ENCODE peak calls at places on chromosomes 1 and 21, in five cellular contexts. G is NT2/D1, U is GM12878, S is HepG2, W is H1. A is an unnamed sample.

GRCh38 chr1:5910666-5911065 is 81.6 kb downstream of the NPHP4 start:
- DNase-seq in G (no peak), U (no peak), S (no peak), W (no peak), A (no peak)

GRCh38 chr1:147470079-147470478 is 71.2 kb upstream of the BCL9 start:
- DNase-seq in G (no peak), U (no peak), S (no peak), W (no peak), A (no peak)

GRCh38 chr21:17795084-17796036 is 23.8 kb downstream of the C21orf91 start:
- DNase-seq in G (no peak), U (no peak), S (no peak), W (no peak), A (no peak)

GRCh38 chr1:219782311-219782710 is 146.0 kb downstream of the SLC30A10 start:
- DNase-seq in G (no peak), U (no peak), S (no peak), W (no peak), A (no peak)

GRCh38 chr1:168688679-168689657 is 40.0 kb downstream of the DPT start:
- DNase-seq in G (no peak), U (no peak), S (peak), W (no peak), A (peak)

GRCh38 chr1:40389871-40390560 is 16.5 kb downstream of the SMAP2 start:
- DNase-seq in G (no peak), U (no peak), S (peak), W (no peak), A (no peak)

GRCh38 chr1:35499230-35499629 is 58.0 kb downstream of the KIAA0319L start:
- DNase-seq in G (no peak), U (no peak), S (no peak), W (no peak), A (no peak)

GRCh38 chr1:83931658-83932253 is 67.2 kb downstream of the TTLL7 start:
- DNase-seq in G (peak), U (no peak), S (peak), W (no peak), A (peak)

GRCh38 chr1:234154320-234155251 is 218.7 kb upstream of the COA6 start:
- DNase-seq in G (peak), U (peak), S (peak), W (peak), A (peak)

GRCh38 chr1:65147424-65148177 is 402 bp upstream of the AK4 start:
- DNase-seq in G (no peak), U (no peak), S (no peak), W (no peak), A (peak)

GRCh38 chr1:20069932-20070331 is at the start of gene PLA2G5:
- DNase-seq in G (no peak), U (no peak), S (no peak), W (no peak), A (no peak)

GRCh38 chr21:15379776-15380175 is 315.0 kb upstream of the NRIP1 start:
- DNase-seq in G (no peak), U (no peak), S (no peak), W (no peak), A (no peak)

GRCh38 chr1:151935154-151935553 is 25.8 kb upstream of the THEM4 start:
- DNase-seq in G (no peak), U (no peak), S (no peak), W (no peak), A (no peak)

GRCh38 chr1:171788696-171789095 is 7.2 kb downstream of the METTL13 start:
- DNase-seq in G (no peak), U (no peak), S (no peak), W (no peak), A (no peak)

GRCh38 chr1:203465943-203466342 is 9.7 kb upstream of the PRELP start:
- DNase-seq in G (no peak), U (no peak), S (no peak), W (no peak), A (no peak)

GRCh38 chr1:240055978-240056772 is 35.5 kb upstream of the FMN2 start:
- DNase-seq in G (no peak), U (no peak), S (no peak), W (no peak), A (no peak)

GRCh38 chr1:67599085-67599484 is 85.9 kb upstream of the GADD45A start:
- DNase-seq in G (no peak), U (no peak), S (no peak), W (no peak), A (no peak)

GRCh38 chr1:206705187-206705586 is 20.5 kb downstream of the MAPKAPK2 start:
- DNase-seq in G (no peak), U (no peak), S (no peak), W (no peak), A (no peak)

GRCh38 chr21:37375866-37376574 is 9.4 kb downstream of the DYRK1A start:
- DNase-seq in G (no peak), U (no peak), S (no peak), W (no peak), A (no peak)

GRCh38 chr1:30043731-30044408 is 679.5 kb downstream of the MATN1 start:
- DNase-seq in G (no peak), U (no peak), S (no peak), W (no peak), A (no peak)

GRCh38 chr1:223732993-223733798 is 20.9 kb downstream of the CAPN2 start:
- DNase-seq in G (no peak), U (no peak), S (peak), W (no peak), A (no peak)

GRCh38 chr1:181969902-181970301 is 91.6 kb downstream of the ZNF648 start:
- DNase-seq in G (peak), U (no peak), S (no peak), W (peak), A (no peak)

GRCh38 chr1:212743901-212744475 is 44.3 kb upstream of the BATF3 start:
- DNase-seq in G (no peak), U (no peak), S (no peak), W (no peak), A (no peak)

GRCh38 chr1:15476927-15477326 is 1.0 kb downstream of the CELA2B start:
- DNase-seq in G (no peak), U (no peak), S (no peak), W (no peak), A (no peak)

GRCh38 chr1:185170291-185170848 is 13.4 kb downstream of the SWT1 start:
- DNase-seq in G (peak), U (peak), S (peak), W (peak), A (peak)

GRCh38 chr1:183024352-183025337 is 1.4 kb downstream of the LAMC1 start:
- DNase-seq in G (peak), U (no peak), S (no peak), W (no peak), A (no peak)

GRCh38 chr1:244920911-244921310 is 56.6 kb upstream of the HNRNPU start:
- DNase-seq in G (no peak), U (no peak), S (no peak), W (no peak), A (no peak)

GRCh38 chr1:163085041-163085903 is 16.1 kb downstream of the RGS4 start:
- DNase-seq in G (no peak), U (no peak), S (no peak), W (no peak), A (no peak)

GRCh38 chr1:199272690-199273089 is 633.9 kb downstream of the PTPRC start:
- DNase-seq in G (no peak), U (peak), S (no peak), W (peak), A (no peak)

GRCh38 chr1:223760833-223761232 is 48.5 kb downstream of the CAPN2 start:
- DNase-seq in G (no peak), U (no peak), S (no peak), W (no peak), A (no peak)

GRCh38 chr1:243964915-243965314 is 86.2 kb upstream of the ZBTB18 start:
- DNase-seq in G (no peak), U (no peak), S (no peak), W (no peak), A (no peak)

GRCh38 chr1:83029916-83030315 is 969.0 kb downstream of the TTLL7 start:
- DNase-seq in G (no peak), U (no peak), S (no peak), W (no peak), A (no peak)

GRCh38 chr1:51750218-51750617 is 128.3 kb downstream of the NRDC start:
- DNase-seq in G (no peak), U (no peak), S (no peak), W (no peak), A (no peak)

GRCh38 chr1:222769968-222770620 is 33.1 kb downstream of the FAM177B start:
- DNase-seq in G (no peak), U (no peak), S (no peak), W (no peak), A (no peak)

DNA sequence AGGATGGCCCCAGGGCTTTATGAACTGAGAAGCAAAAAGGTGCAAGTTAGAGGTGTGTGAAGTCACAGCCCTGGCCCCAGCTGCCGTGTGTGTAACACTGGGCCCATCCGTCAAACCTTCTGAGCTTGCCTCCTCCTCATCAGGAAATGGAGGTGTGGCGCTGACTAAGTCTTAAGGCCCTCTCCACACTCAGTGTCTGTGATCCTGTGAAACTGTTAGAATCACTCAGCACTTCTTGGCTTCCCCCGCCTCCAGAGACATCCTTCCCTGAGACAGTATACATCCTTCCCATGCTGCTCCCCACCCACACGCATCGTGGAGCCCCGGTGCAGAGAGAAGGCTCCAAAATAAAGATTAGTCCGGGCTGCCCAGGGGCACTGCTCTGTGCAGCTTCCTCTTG is 33.3 kb downstream of the LRP8 start:
- DNase-seq in G (no peak), U (no peak), S (no peak), W (no peak), A (no peak)
- TF ChIP-seq SUZ12 in G (no peak), U (no peak), S (no peak), W (no peak), A (no peak)

DNA sequence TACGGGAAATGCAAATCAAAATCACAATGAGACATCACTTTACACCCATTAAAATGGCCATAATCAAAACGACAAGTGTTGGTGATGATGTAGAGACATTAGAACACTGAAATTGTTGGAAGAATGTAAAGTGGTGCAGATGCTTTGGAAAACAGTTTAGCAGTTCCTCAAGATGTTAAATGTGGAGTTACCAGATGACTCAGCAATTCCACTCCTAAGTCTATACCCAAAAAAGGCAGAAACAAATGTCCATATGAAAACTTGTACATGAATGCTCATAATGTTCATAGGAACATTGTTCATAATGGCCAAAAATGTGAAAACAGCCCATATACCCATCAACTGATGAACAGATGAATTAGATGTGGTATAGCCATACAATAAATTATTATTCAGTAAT is 267.4 kb downstream of the KCNH1 start:
- DNase-seq in G (no peak), U (no peak), S (no peak), W (no peak), A (no peak)
- TF ChIP-seq SUZ12 in G (no peak), U (no peak), S (no peak), W (no peak), A (no peak)

GRCh38 chr21:26952274-26953066 is 14.4 kb downstream of the ADAMTS5 start:
- DNase-seq in G (no peak), U (no peak), S (no peak), W (no peak), A (no peak)
- TF ChIP-seq SUZ12 in G (no peak), U (no peak), S (no peak), W (no peak), A (no peak)

DNA sequence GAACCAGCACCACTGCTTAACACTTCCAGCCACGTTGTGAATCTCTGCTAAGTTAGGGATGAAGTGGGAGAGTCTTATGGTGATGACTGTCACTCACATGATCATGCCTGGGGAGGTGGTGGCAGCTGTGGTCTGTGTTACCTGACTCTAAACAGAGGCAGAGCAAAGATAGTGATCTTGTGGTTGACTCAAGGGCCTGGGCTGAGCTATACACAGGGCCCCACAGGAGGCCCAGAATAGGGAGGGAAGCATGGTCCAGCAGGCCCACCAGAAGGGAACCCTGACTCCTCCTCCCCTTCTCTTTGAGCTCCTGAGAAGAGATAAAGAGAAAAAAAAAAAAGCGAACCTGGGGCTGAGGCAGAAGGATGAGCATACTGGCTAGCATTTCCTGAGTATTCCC is 55.0 kb downstream of the PLXNA2 start:
- DNase-seq in G (no peak), U (peak), S (no peak), W (no peak), A (no peak)
- TF ChIP-seq SUZ12 in G (no peak), U (no peak), S (no peak), W (no peak), A (no peak)

GRCh38 chr1:229596961-229597699 is 28.8 kb downstream of the TAF5L start:
- DNase-seq in G (no peak), U (no peak), S (no peak), W (no peak), A (no peak)
- TF ChIP-seq SUZ12 in G (no peak), U (no peak), S (no peak), W (no peak), A (no peak)

GRCh38 chr1:27545876-27546275 is 55.9 kb upstream of the WASF2 start:
- DNase-seq in G (no peak), U (no peak), S (no peak), W (no peak), A (no peak)
- TF ChIP-seq SUZ12 in G (no peak), U (no peak), S (no peak), W (no peak), A (no peak)

DNA sequence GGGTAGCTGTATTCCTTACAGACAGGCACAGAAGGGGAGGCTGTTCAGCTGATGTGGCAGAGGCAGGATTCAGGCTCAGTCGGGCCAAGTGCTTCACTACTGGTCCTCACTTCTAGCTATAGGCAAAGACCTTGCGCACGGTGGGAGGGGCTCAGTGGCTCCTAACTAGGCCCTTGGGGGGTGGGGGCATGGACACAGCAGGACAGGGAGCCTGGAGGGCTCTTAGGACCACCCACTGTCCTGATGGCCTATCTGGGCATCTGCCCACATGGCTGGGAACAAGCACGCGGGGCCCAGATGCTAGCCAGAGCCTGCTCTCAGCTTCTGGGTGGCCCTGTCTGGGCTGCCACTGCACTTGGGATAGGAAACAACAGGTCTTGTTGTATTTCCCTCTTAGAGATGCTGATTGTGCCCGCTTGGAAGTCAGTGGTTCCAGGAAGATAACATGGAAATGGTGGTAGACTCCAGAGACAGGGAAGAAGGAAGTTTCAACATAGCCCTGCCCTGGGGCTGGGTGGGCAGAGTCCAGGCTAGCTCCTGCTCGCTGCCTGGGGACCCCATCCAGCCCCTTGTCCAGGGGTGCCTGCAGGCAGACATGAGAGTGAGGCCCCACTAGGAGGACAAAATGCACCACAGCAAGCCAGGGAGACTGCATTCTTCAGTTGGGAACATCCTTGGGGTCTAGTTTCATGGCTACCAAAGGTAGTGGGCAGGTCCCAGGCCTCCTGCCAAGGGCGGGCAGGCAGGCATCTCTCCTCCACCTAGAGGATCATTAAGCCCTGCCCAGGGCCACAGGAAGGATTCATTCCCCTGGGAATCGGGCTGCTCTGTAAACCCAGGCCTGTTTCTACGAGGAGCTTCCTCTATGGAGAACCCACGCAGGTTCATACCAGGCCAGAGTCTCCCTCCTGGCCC is 102.5 kb downstream of the BCAR3 start:
- DNase-seq in G (no peak), U (no peak), S (no peak), W (no peak), A (no peak)
- TF ChIP-seq SUZ12 in G (no peak), U (no peak), S (no peak), W (no peak), A (no peak)

A was measured in HEK293T.